ENCODE peak calls at places on chromosomes 3 and 15, in four cellular contexts. W, Y, O and Z are unnamed samples.

GRCh38 chr15:41804920-41805666 is 22.8 kb upstream of the JMJD7 start:
- DNase-seq in O (no peak), Y (no peak), W (no peak), Z (no peak)

GRCh38 chr3:190227064-190227463 is 95.2 kb downstream of the CLDN1 start:
- DNase-seq in O (no peak), Y (no peak), W (no peak), Z (no peak)

GRCh38 chr3:110774496-110775265 is 296.9 kb upstream of the NECTIN3 start:
- DNase-seq in Y (no peak), O (no peak), W (no peak), Z (no peak)

GRCh38 chr3:25457642-25458419 is 29.8 kb downstream of the RARB start:
- DNase-seq in O (no peak), W (no peak), Y (no peak), Z (no peak)

GRCh38 chr3:39106281-39107055 is 959 bp downstream of the GORASP1 start:
- DNase-seq in W (no peak), Y (no peak), O (peak), Z (no peak)

GRCh38 chr15:75065467-75065850 is 42.1 kb downstream of the PPCDC start:
- DNase-seq in O (no peak), W (peak), Y (no peak), Z (no peak)

GRCh38 chr3:194204036-194204792 is 68.3 kb downstream of the HES1 start:
- DNase-seq in O (no peak), W (no peak), Y (no peak), Z (peak)

GRCh38 chr3:88632226-88632625 is 475.2 kb upstream of the EPHA3 start:
- DNase-seq in Y (no peak), O (no peak), W (no peak), Z (no peak)

GRCh38 chr3:58093573-58094195 is 85.5 kb downstream of the FLNB start:
- DNase-seq in Y (no peak), O (peak), W (no peak), Z (no peak)

GRCh38 chr3:104907507-104907906 is 459.2 kb upstream of the ALCAM start:
- DNase-seq in Y (no peak), O (no peak), W (no peak), Z (no peak)

GRCh38 chr3:62874398-62875102 is 666 bp downstream of the CADPS start:
- DNase-seq in Y (no peak), O (no peak), W (no peak), Z (no peak)

GRCh38 chr15:65365229-65365628 is 12.6 kb downstream of the IGDCC3 start:
- DNase-seq in Y (no peak), O (no peak), W (peak), Z (no peak)

GRCh38 chr3:69821133-69821532 is 81.9 kb downstream of the MITF start:
- DNase-seq in Y (no peak), O (no peak), W (no peak), Z (no peak)

GRCh38 chr3:69817988-69818387 is 78.7 kb downstream of the MITF start:
- DNase-seq in Y (no peak), O (no peak), W (no peak), Z (no peak)

GRCh38 chr3:69815959-69816358 is 76.7 kb downstream of the MITF start:
- DNase-seq in W (no peak), O (no peak), Y (no peak), Z (no peak)

GRCh38 chr3:69822501-69822900 is 83.2 kb downstream of the MITF start:
- DNase-seq in O (no peak), W (no peak), Y (no peak), Z (no peak)

DNA sequence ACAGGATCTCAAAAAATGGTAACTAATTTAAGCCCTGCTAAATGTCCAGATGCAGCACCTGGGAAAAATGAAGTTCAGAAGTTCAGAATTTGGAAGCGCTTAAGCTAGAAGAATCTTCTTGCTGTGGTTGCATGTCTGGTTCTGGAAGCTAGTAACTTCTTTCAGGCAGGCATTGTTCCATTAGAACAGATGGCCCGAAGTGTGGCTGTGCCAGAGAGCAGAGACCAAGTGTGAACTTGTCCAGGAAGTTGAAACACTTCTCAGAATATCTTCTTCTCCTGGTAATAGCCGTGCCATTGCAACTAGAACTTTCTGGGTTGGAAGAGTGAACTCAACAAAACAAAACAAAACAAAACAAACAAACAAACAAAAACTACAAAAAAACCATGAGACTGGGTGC is 80.0 kb downstream of the MITF start:
- DNase-seq in W (no peak), O (no peak), Y (no peak), Z (no peak)
- TF ChIP-seq JUND in W (no peak), O (no peak), Y (no peak), Z (no peak)

GRCh38 chr15:40427188-40427587 is 13.6 kb upstream of the BAHD1 start:
- DNase-seq in Y (no peak), W (no peak), O (peak), Z (no peak)
- TF ChIP-seq JUND in Y (no peak), W (no peak), O (no peak), Z (no peak)

DNA sequence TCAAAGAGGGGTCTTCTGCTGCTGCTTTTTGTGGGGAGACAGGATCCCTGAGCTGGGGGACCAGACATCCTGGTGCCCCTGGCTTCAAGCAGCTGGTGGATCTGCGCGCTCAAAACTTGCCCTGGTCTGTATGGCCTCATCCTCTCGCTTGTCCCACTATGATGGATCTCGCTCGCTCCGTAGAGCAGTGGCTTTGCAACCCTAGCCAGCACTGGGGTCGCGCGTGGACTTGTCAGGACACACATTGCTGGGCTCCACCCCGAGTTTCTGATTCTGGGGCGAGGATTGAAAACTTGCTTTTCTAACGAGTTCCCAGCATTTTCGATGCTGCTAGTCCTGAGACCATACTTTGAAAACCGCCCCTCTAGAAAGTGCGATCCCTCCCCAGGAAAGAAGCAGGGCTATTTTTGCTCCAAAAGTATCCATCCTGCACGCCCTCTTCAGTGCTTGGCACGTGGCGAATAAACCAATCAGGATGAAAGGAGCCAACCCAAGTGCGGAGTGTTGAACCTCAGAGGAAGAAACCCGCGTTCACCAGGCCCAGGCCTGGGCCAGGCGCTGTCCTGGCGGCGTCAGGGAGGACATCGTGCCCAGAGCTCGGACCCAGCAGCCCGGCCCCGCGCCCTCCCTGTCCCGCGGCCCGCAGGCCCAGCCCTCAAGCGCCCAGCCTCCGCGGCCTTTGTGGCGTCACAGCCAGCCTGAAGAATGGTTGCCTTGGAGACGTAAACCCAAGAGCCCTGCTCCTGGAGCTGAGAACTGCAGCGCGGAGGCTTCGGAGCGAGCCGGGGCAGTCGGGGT is at the start of gene CFAP100:
- DNase-seq in W (no peak), Y (no peak), O (no peak), Z (no peak)
- TF ChIP-seq JUND in W (no peak), Y (no peak), O (no peak), Z (no peak)

DNA sequence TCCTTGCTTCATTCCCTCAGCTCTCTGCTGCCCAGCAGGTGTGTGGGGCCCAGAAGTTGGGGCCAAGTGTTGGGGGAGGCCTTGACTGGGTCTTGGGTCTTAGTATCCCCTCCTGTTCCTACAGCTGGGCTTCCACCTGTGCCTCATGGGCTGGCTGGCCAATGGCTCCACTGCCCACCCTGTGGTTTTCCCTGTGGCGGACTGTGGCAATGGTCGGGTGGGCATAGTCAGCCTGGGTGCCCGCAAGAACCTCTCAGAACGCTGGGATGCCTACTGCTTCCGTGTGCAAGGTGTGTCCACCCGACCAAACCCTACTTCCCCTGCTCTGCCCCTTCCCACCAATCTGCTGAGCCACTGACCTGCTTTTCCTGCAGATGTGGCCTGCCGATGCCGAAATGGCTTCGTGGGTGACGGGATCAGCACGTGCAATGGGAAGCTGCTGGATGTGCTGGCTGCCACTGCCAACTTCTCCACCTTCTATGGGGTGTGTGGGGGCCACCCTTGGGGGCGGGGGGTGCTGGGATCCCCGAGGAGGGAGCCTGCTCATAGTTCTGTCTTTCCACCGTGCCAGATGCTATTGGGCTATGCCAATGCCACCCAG is 10.9 kb downstream of the NT5DC2 start:
- DNase-seq in W (no peak), Y (no peak), O (no peak), Z (no peak)
- TF ChIP-seq JUND in W (no peak), Y (no peak), O (no peak), Z (no peak)